ENCODE peak calls at places on chromosomes 7 and 10, in five cellular contexts. One of them, this sample, is unnamed.

GRCh38 chr7:139682136-139683013 is 95.4 kb downstream of the HIPK2 start:
- DNase-seq in nucleus accumbens: no peak
- DNase-seq in AG20443: peak; percentile 60
- DNase-seq in left lobe of liver: peak; percentile 41
- DNase-seq in hippocampal formation: no peak
- DNase-seq in this sample: no peak

GRCh38 chr7:16063691-16064090 is 357.6 kb downstream of the CRPPA start:
- DNase-seq in nucleus accumbens: no peak
- DNase-seq in AG20443: peak; percentile 17
- DNase-seq in left lobe of liver: no peak
- DNase-seq in hippocampal formation: no peak
- DNase-seq in this sample: no peak

GRCh38 chr7:133932591-133932990 is 194.5 kb upstream of the LRGUK start:
- DNase-seq in nucleus accumbens: no peak
- DNase-seq in AG20443: no peak
- DNase-seq in left lobe of liver: no peak
- DNase-seq in hippocampal formation: no peak
- DNase-seq in this sample: no peak

GRCh38 chr7:36794689-36795088 is 70.4 kb upstream of the AOAH start:
- DNase-seq in nucleus accumbens: no peak
- DNase-seq in AG20443: no peak
- DNase-seq in left lobe of liver: no peak
- DNase-seq in hippocampal formation: no peak
- DNase-seq in this sample: no peak

GRCh38 chr10:44937201-44938005 is 22.2 kb upstream of the RASSF4 start:
- DNase-seq in nucleus accumbens: no peak
- DNase-seq in AG20443: no peak
- DNase-seq in left lobe of liver: peak; percentile 40
- DNase-seq in hippocampal formation: no peak
- DNase-seq in this sample: no peak

GRCh38 chr7:18680576-18680975 is 185.0 kb downstream of the HDAC9 start:
- DNase-seq in nucleus accumbens: no peak
- DNase-seq in AG20443: no peak
- DNase-seq in left lobe of liver: no peak
- DNase-seq in hippocampal formation: peak; percentile 2
- DNase-seq in this sample: no peak

GRCh38 chr7:24722386-24723177 is 34.7 kb downstream of the GSDME start:
- DNase-seq in nucleus accumbens: no peak
- DNase-seq in AG20443: peak; percentile 53
- DNase-seq in left lobe of liver: peak; percentile 43
- DNase-seq in hippocampal formation: no peak
- DNase-seq in this sample: no peak

GRCh38 chr7:151133266-151133985 is 34.1 kb downstream of the GBX1 start:
- DNase-seq in nucleus accumbens: no peak
- DNase-seq in AG20443: no peak
- DNase-seq in left lobe of liver: no peak
- DNase-seq in hippocampal formation: no peak
- DNase-seq in this sample: no peak

GRCh38 chr7:114081606-114082425 is 163.0 kb upstream of the PPP1R3A start:
- DNase-seq in nucleus accumbens: no peak
- DNase-seq in AG20443: peak; percentile 34
- DNase-seq in left lobe of liver: no peak
- DNase-seq in hippocampal formation: no peak
- DNase-seq in this sample: peak; percentile 31

GRCh38 chr7:157616426-157616825 is 279.6 kb downstream of the DNAJB6 start:
- DNase-seq in nucleus accumbens: no peak
- DNase-seq in AG20443: no peak
- DNase-seq in left lobe of liver: no peak
- DNase-seq in hippocampal formation: no peak
- DNase-seq in this sample: no peak

GRCh38 chr7:106050743-106051110 is 61.4 kb downstream of the SYPL1 start:
- DNase-seq in nucleus accumbens: no peak
- DNase-seq in AG20443: peak; percentile 81
- DNase-seq in left lobe of liver: no peak
- DNase-seq in hippocampal formation: no peak
- DNase-seq in this sample: no peak

GRCh38 chr7:33979807-33980355 is 74.5 kb downstream of the BMPER start:
- DNase-seq in nucleus accumbens: no peak
- DNase-seq in AG20443: peak; percentile 80
- DNase-seq in left lobe of liver: no peak
- DNase-seq in hippocampal formation: no peak
- DNase-seq in this sample: no peak

GRCh38 chr10:102040305-102040704 is 15.7 kb downstream of the ARMH3 start:
- DNase-seq in nucleus accumbens: no peak
- DNase-seq in AG20443: no peak
- DNase-seq in left lobe of liver: no peak
- DNase-seq in hippocampal formation: no peak
- DNase-seq in this sample: no peak

GRCh38 chr7:40680657-40681056 is 545.9 kb downstream of the SUGCT start:
- DNase-seq in nucleus accumbens: no peak
- DNase-seq in AG20443: no peak
- DNase-seq in left lobe of liver: no peak
- DNase-seq in hippocampal formation: no peak
- DNase-seq in this sample: no peak

GRCh38 chr7:30974605-30975256 is 11.0 kb downstream of the GHRHR start:
- DNase-seq in nucleus accumbens: no peak
- DNase-seq in AG20443: peak; percentile 73
- DNase-seq in left lobe of liver: peak; percentile 72
- DNase-seq in hippocampal formation: no peak
- DNase-seq in this sample: no peak

GRCh38 chr7:43674559-43675436 is 54.5 kb downstream of the COA1 start:
- DNase-seq in nucleus accumbens: no peak
- DNase-seq in AG20443: peak; percentile 80
- DNase-seq in left lobe of liver: no peak
- DNase-seq in hippocampal formation: no peak
- DNase-seq in this sample: no peak

GRCh38 chr7:99386584-99387238 is 12.2 kb downstream of the ARPC1B start:
- DNase-seq in nucleus accumbens: no peak
- DNase-seq in AG20443: no peak
- DNase-seq in left lobe of liver: no peak
- DNase-seq in hippocampal formation: no peak
- DNase-seq in this sample: no peak

This sample was measured in NCI-H2029.